ENCODE peak calls at places on chromosomes 2 and 18, in eight cellular contexts. One of them, this sample, is unnamed.

GRCh38 chr2:176876493-176877103 is 336.0 kb upstream of the HNRNPA3 start:
- DNase-seq in activated CD4-positive, alpha-beta T cell treated with anti-CD3 and anti-CD28 coated beads for 1 hour: no peak
- DNase-seq in HTR-8/SVneo: no peak
- DNase-seq in NCI-H2081: no peak
- DNase-seq in cerebellum: no peak
- DNase-seq in T-helper 2 cell treated with Interferon-gamma antibody and Interleukin-4, amounts not matched to agents 5 μg/mL and 100 μg/mL, for 36 hours: no peak
- DNase-seq in T-cell: no peak
- DNase-seq in AG10803: no peak
- DNase-seq in this sample: no peak

GRCh38 chr2:185644828-185645227 is 93.8 kb upstream of the FSIP2 start:
- DNase-seq in T-cell: no peak
- DNase-seq in AG10803: no peak
- DNase-seq in activated CD4-positive, alpha-beta T cell treated with anti-CD3 and anti-CD28 coated beads for 1 hour: no peak
- DNase-seq in cerebellum: no peak
- DNase-seq in HTR-8/SVneo: no peak
- DNase-seq in NCI-H2081: no peak
- DNase-seq in T-helper 2 cell treated with Interferon-gamma antibody and Interleukin-4, amounts not matched to agents 5 μg/mL and 100 μg/mL, for 36 hours: no peak
- DNase-seq in this sample: no peak

GRCh38 chr2:98936133-98936916 is at the start of gene CRACDL:
- DNase-seq in NCI-H2081: peak; percentile 9
- DNase-seq in T-cell: no peak
- DNase-seq in activated CD4-positive, alpha-beta T cell treated with anti-CD3 and anti-CD28 coated beads for 1 hour: no peak
- DNase-seq in AG10803: no peak
- DNase-seq in T-helper 2 cell treated with Interferon-gamma antibody and Interleukin-4, amounts not matched to agents 5 μg/mL and 100 μg/mL, for 36 hours: peak; percentile 20
- DNase-seq in HTR-8/SVneo: no peak
- DNase-seq in cerebellum: no peak
- DNase-seq in this sample: no peak

GRCh38 chr18:267380-267687 is 513 bp downstream of the THOC1 start:
- DNase-seq in HTR-8/SVneo: peak; percentile 22
- DNase-seq in T-helper 2 cell treated with Interferon-gamma antibody and Interleukin-4, amounts not matched to agents 5 μg/mL and 100 μg/mL, for 36 hours: no peak
- DNase-seq in AG10803: peak; percentile 1
- DNase-seq in T-cell: no peak
- DNase-seq in activated CD4-positive, alpha-beta T cell treated with anti-CD3 and anti-CD28 coated beads for 1 hour: no peak
- DNase-seq in NCI-H2081: no peak
- DNase-seq in cerebellum: no peak
- DNase-seq in this sample: no peak

GRCh38 chr2:179898873-179899272 is 37.5 kb upstream of the ZNF385B start:
- DNase-seq in cerebellum: no peak
- DNase-seq in T-cell: no peak
- DNase-seq in NCI-H2081: peak; percentile 44
- DNase-seq in AG10803: peak; percentile 19
- DNase-seq in activated CD4-positive, alpha-beta T cell treated with anti-CD3 and anti-CD28 coated beads for 1 hour: no peak
- DNase-seq in T-helper 2 cell treated with Interferon-gamma antibody and Interleukin-4, amounts not matched to agents 5 μg/mL and 100 μg/mL, for 36 hours: no peak
- DNase-seq in HTR-8/SVneo: peak; percentile 9
- DNase-seq in this sample: no peak

GRCh38 chr2:232878855-232879617 is 9.0 kb downstream of the SNORC start:
- DNase-seq in HTR-8/SVneo: no peak
- DNase-seq in cerebellum: no peak
- DNase-seq in NCI-H2081: no peak
- DNase-seq in T-helper 2 cell treated with Interferon-gamma antibody and Interleukin-4, amounts not matched to agents 5 μg/mL and 100 μg/mL, for 36 hours: no peak
- DNase-seq in AG10803: no peak
- DNase-seq in T-cell: no peak
- DNase-seq in activated CD4-positive, alpha-beta T cell treated with anti-CD3 and anti-CD28 coated beads for 1 hour: no peak
- DNase-seq in this sample: no peak

GRCh38 chr2:240839152-240840143 is 19.4 kb upstream of the KIF1A start:
- DNase-seq in activated CD4-positive, alpha-beta T cell treated with anti-CD3 and anti-CD28 coated beads for 1 hour: no peak
- DNase-seq in NCI-H2081: no peak
- DNase-seq in T-cell: no peak
- DNase-seq in HTR-8/SVneo: no peak
- DNase-seq in T-helper 2 cell treated with Interferon-gamma antibody and Interleukin-4, amounts not matched to agents 5 μg/mL and 100 μg/mL, for 36 hours: no peak
- DNase-seq in cerebellum: no peak
- DNase-seq in AG10803: no peak
- DNase-seq in this sample: no peak

GRCh38 chr2:76080154-76080553 is 369.4 kb upstream of the GCFC2 start:
- DNase-seq in cerebellum: no peak
- DNase-seq in activated CD4-positive, alpha-beta T cell treated with anti-CD3 and anti-CD28 coated beads for 1 hour: no peak
- DNase-seq in AG10803: no peak
- DNase-seq in T-cell: no peak
- DNase-seq in NCI-H2081: no peak
- DNase-seq in T-helper 2 cell treated with Interferon-gamma antibody and Interleukin-4, amounts not matched to agents 5 μg/mL and 100 μg/mL, for 36 hours: no peak
- DNase-seq in HTR-8/SVneo: no peak
- DNase-seq in this sample: no peak

GRCh38 chr18:58991127-58991798 is 126.6 kb downstream of the ZNF532 start:
- DNase-seq in HTR-8/SVneo: no peak
- DNase-seq in cerebellum: no peak
- DNase-seq in T-helper 2 cell treated with Interferon-gamma antibody and Interleukin-4, amounts not matched to agents 5 μg/mL and 100 μg/mL, for 36 hours: peak; percentile 5
- DNase-seq in AG10803: no peak
- DNase-seq in activated CD4-positive, alpha-beta T cell treated with anti-CD3 and anti-CD28 coated beads for 1 hour: no peak
- DNase-seq in T-cell: no peak
- DNase-seq in NCI-H2081: no peak
- DNase-seq in this sample: no peak

GRCh38 chr2:241842620-241843211 is 16.0 kb downstream of the PDCD1 start:
- DNase-seq in HTR-8/SVneo: no peak
- DNase-seq in cerebellum: no peak
- DNase-seq in T-helper 2 cell treated with Interferon-gamma antibody and Interleukin-4, amounts not matched to agents 5 μg/mL and 100 μg/mL, for 36 hours: peak; percentile 67
- DNase-seq in AG10803: no peak
- DNase-seq in NCI-H2081: no peak
- DNase-seq in activated CD4-positive, alpha-beta T cell treated with anti-CD3 and anti-CD28 coated beads for 1 hour: no peak
- DNase-seq in T-cell: peak; percentile 55
- DNase-seq in this sample: no peak

GRCh38 chr2:85269959-85270358 is 57.8 kb downstream of the TGOLN2 start:
- DNase-seq in cerebellum: no peak
- DNase-seq in T-helper 2 cell treated with Interferon-gamma antibody and Interleukin-4, amounts not matched to agents 5 μg/mL and 100 μg/mL, for 36 hours: no peak
- DNase-seq in NCI-H2081: no peak
- DNase-seq in HTR-8/SVneo: no peak
- DNase-seq in T-cell: no peak
- DNase-seq in AG10803: no peak
- DNase-seq in activated CD4-positive, alpha-beta T cell treated with anti-CD3 and anti-CD28 coated beads for 1 hour: no peak
- DNase-seq in this sample: no peak

GRCh38 chr2:39875182-39875913 is 96.3 kb upstream of the THUMPD2 start:
- DNase-seq in HTR-8/SVneo: no peak
- DNase-seq in T-cell: no peak
- DNase-seq in AG10803: peak; percentile 94
- DNase-seq in T-helper 2 cell treated with Interferon-gamma antibody and Interleukin-4, amounts not matched to agents 5 μg/mL and 100 μg/mL, for 36 hours: no peak
- DNase-seq in activated CD4-positive, alpha-beta T cell treated with anti-CD3 and anti-CD28 coated beads for 1 hour: no peak
- DNase-seq in NCI-H2081: no peak
- DNase-seq in cerebellum: no peak
- DNase-seq in this sample: no peak

GRCh38 chr2:8779795-8780194 is 57.6 kb downstream of the KIDINS220 start:
- DNase-seq in HTR-8/SVneo: no peak
- DNase-seq in T-cell: no peak
- DNase-seq in AG10803: no peak
- DNase-seq in NCI-H2081: no peak
- DNase-seq in T-helper 2 cell treated with Interferon-gamma antibody and Interleukin-4, amounts not matched to agents 5 μg/mL and 100 μg/mL, for 36 hours: no peak
- DNase-seq in activated CD4-positive, alpha-beta T cell treated with anti-CD3 and anti-CD28 coated beads for 1 hour: no peak
- DNase-seq in cerebellum: no peak
- DNase-seq in this sample: no peak

GRCh38 chr18:35171315-35171987 is 69.4 kb upstream of the ZNF397 start:
- DNase-seq in cerebellum: no peak
- DNase-seq in T-cell: no peak
- DNase-seq in HTR-8/SVneo: no peak
- DNase-seq in AG10803: no peak
- DNase-seq in T-helper 2 cell treated with Interferon-gamma antibody and Interleukin-4, amounts not matched to agents 5 μg/mL and 100 μg/mL, for 36 hours: no peak
- DNase-seq in NCI-H2081: no peak
- DNase-seq in activated CD4-positive, alpha-beta T cell treated with anti-CD3 and anti-CD28 coated beads for 1 hour: no peak
- DNase-seq in this sample: no peak

GRCh38 chr2:71613953-71614925 is 160.9 kb downstream of the DYSF start:
- DNase-seq in HTR-8/SVneo: no peak
- DNase-seq in AG10803: no peak
- DNase-seq in T-cell: no peak
- DNase-seq in NCI-H2081: no peak
- DNase-seq in T-helper 2 cell treated with Interferon-gamma antibody and Interleukin-4, amounts not matched to agents 5 μg/mL and 100 μg/mL, for 36 hours: no peak
- DNase-seq in activated CD4-positive, alpha-beta T cell treated with anti-CD3 and anti-CD28 coated beads for 1 hour: peak; percentile 1
- DNase-seq in cerebellum: no peak
- DNase-seq in this sample: no peak

GRCh38 chr18:49728542-49728941 is 84.8 kb downstream of the ACAA2 start:
- DNase-seq in activated CD4-positive, alpha-beta T cell treated with anti-CD3 and anti-CD28 coated beads for 1 hour: no peak
- DNase-seq in NCI-H2081: peak; percentile 13
- DNase-seq in T-cell: no peak
- DNase-seq in T-helper 2 cell treated with Interferon-gamma antibody and Interleukin-4, amounts not matched to agents 5 μg/mL and 100 μg/mL, for 36 hours: peak; percentile 31
- DNase-seq in HTR-8/SVneo: peak; percentile 34
- DNase-seq in AG10803: no peak
- DNase-seq in cerebellum: no peak
- DNase-seq in this sample: no peak

GRCh38 chr2:99880148-99880983 is 262.0 kb downstream of the AFF3 start:
- DNase-seq in T-helper 2 cell treated with Interferon-gamma antibody and Interleukin-4, amounts not matched to agents 5 μg/mL and 100 μg/mL, for 36 hours: no peak
- DNase-seq in AG10803: peak; percentile 55
- DNase-seq in activated CD4-positive, alpha-beta T cell treated with anti-CD3 and anti-CD28 coated beads for 1 hour: no peak
- DNase-seq in cerebellum: peak; percentile 74
- DNase-seq in HTR-8/SVneo: peak; percentile 57
- DNase-seq in T-cell: no peak
- DNase-seq in NCI-H2081: no peak
- DNase-seq in this sample: peak; percentile 53

GRCh38 chr2:151237422-151238012 is 24.1 kb downstream of the RBM43 start:
- DNase-seq in cerebellum: no peak
- DNase-seq in T-helper 2 cell treated with Interferon-gamma antibody and Interleukin-4, amounts not matched to agents 5 μg/mL and 100 μg/mL, for 36 hours: no peak
- DNase-seq in activated CD4-positive, alpha-beta T cell treated with anti-CD3 and anti-CD28 coated beads for 1 hour: no peak
- DNase-seq in T-cell: no peak
- DNase-seq in HTR-8/SVneo: no peak
- DNase-seq in NCI-H2081: no peak
- DNase-seq in AG10803: no peak
- DNase-seq in this sample: no peak

GRCh38 chr2:128563348-128563687 is 244.7 kb upstream of the HS6ST1 start:
- DNase-seq in cerebellum: peak; percentile 79
- DNase-seq in T-cell: no peak
- DNase-seq in NCI-H2081: no peak
- DNase-seq in HTR-8/SVneo: no peak
- DNase-seq in AG10803: peak; percentile 96
- DNase-seq in activated CD4-positive, alpha-beta T cell treated with anti-CD3 and anti-CD28 coated beads for 1 hour: no peak
- DNase-seq in T-helper 2 cell treated with Interferon-gamma antibody and Interleukin-4, amounts not matched to agents 5 μg/mL and 100 μg/mL, for 36 hours: no peak
- DNase-seq in this sample: peak; percentile 68

GRCh38 chr18:741931-742512 is 29.6 kb upstream of the ENOSF1 start:
- DNase-seq in AG10803: peak; percentile 57
- DNase-seq in NCI-H2081: peak; percentile 3
- DNase-seq in T-cell: no peak
- DNase-seq in HTR-8/SVneo: peak; percentile 50
- DNase-seq in cerebellum: peak; percentile 17
- DNase-seq in activated CD4-positive, alpha-beta T cell treated with anti-CD3 and anti-CD28 coated beads for 1 hour: no peak
- DNase-seq in T-helper 2 cell treated with Interferon-gamma antibody and Interleukin-4, amounts not matched to agents 5 μg/mL and 100 μg/mL, for 36 hours: no peak
- DNase-seq in this sample: no peak

GRCh38 chr2:119283873-119284331 is 60.3 kb downstream of the STEAP3 start:
- DNase-seq in NCI-H2081: no peak
- DNase-seq in activated CD4-positive, alpha-beta T cell treated with anti-CD3 and anti-CD28 coated beads for 1 hour: no peak
- DNase-seq in T-helper 2 cell treated with Interferon-gamma antibody and Interleukin-4, amounts not matched to agents 5 μg/mL and 100 μg/mL, for 36 hours: no peak
- DNase-seq in T-cell: no peak
- DNase-seq in cerebellum: peak; percentile 75
- DNase-seq in AG10803: peak; percentile 95
- DNase-seq in HTR-8/SVneo: peak; percentile 12
- DNase-seq in this sample: peak; percentile 84

GRCh38 chr2:162244559-162245031 is 1.4 kb upstream of the FAP start:
- DNase-seq in NCI-H2081: no peak
- DNase-seq in AG10803: peak; percentile 96
- DNase-seq in T-helper 2 cell treated with Interferon-gamma antibody and Interleukin-4, amounts not matched to agents 5 μg/mL and 100 μg/mL, for 36 hours: no peak
- DNase-seq in T-cell: no peak
- DNase-seq in HTR-8/SVneo: peak; percentile 39
- DNase-seq in activated CD4-positive, alpha-beta T cell treated with anti-CD3 and anti-CD28 coated beads for 1 hour: no peak
- DNase-seq in cerebellum: no peak
- DNase-seq in this sample: no peak

GRCh38 chr2:40097691-40098376 is 318.8 kb upstream of the THUMPD2 start:
- DNase-seq in activated CD4-positive, alpha-beta T cell treated with anti-CD3 and anti-CD28 coated beads for 1 hour: no peak
- DNase-seq in AG10803: peak; percentile 91
- DNase-seq in NCI-H2081: no peak
- DNase-seq in HTR-8/SVneo: no peak
- DNase-seq in T-helper 2 cell treated with Interferon-gamma antibody and Interleukin-4, amounts not matched to agents 5 μg/mL and 100 μg/mL, for 36 hours: no peak
- DNase-seq in cerebellum: no peak
- DNase-seq in T-cell: no peak
- DNase-seq in this sample: no peak

GRCh38 chr18:8091042-8091441 is 518.2 kb upstream of the RAB12 start:
- DNase-seq in activated CD4-positive, alpha-beta T cell treated with anti-CD3 and anti-CD28 coated beads for 1 hour: no peak
- DNase-seq in NCI-H2081: no peak
- DNase-seq in cerebellum: no peak
- DNase-seq in T-helper 2 cell treated with Interferon-gamma antibody and Interleukin-4, amounts not matched to agents 5 μg/mL and 100 μg/mL, for 36 hours: no peak
- DNase-seq in T-cell: no peak
- DNase-seq in HTR-8/SVneo: no peak
- DNase-seq in AG10803: peak; percentile 32
- DNase-seq in this sample: no peak

GRCh38 chr2:177464549-177464948 is 72.0 kb downstream of the AGPS start:
- DNase-seq in T-cell: no peak
- DNase-seq in AG10803: no peak
- DNase-seq in T-helper 2 cell treated with Interferon-gamma antibody and Interleukin-4, amounts not matched to agents 5 μg/mL and 100 μg/mL, for 36 hours: no peak
- DNase-seq in NCI-H2081: no peak
- DNase-seq in HTR-8/SVneo: no peak
- DNase-seq in activated CD4-positive, alpha-beta T cell treated with anti-CD3 and anti-CD28 coated beads for 1 hour: no peak
- DNase-seq in cerebellum: no peak
- DNase-seq in this sample: no peak

GRCh38 chr2:70305531-70305930 is 3.7 kb upstream of the FAM136A start:
- DNase-seq in cerebellum: no peak
- DNase-seq in T-helper 2 cell treated with Interferon-gamma antibody and Interleukin-4, amounts not matched to agents 5 μg/mL and 100 μg/mL, for 36 hours: no peak
- DNase-seq in AG10803: no peak
- DNase-seq in HTR-8/SVneo: no peak
- DNase-seq in T-cell: no peak
- DNase-seq in activated CD4-positive, alpha-beta T cell treated with anti-CD3 and anti-CD28 coated beads for 1 hour: no peak
- DNase-seq in NCI-H2081: no peak
- DNase-seq in this sample: no peak

This sample was measured in occipital lobe.